ENCODE peak calls at places on chromosomes 13 and 19, in ten cellular contexts. C, O, U, F, X, B, L, S, V and W are unnamed samples.

GRCh38 chr13:109998808-109999528 is 212.6 kb upstream of the IRS2 start:
- DNase-seq in C (no peak), F (no peak), B (peak), X (peak), L (no peak), V (no peak), O (no peak), S (peak), U (no peak), W (no peak)

GRCh38 chr19:33293255-33294057 is 8.9 kb downstream of the CEBPA start:
- DNase-seq in C (no peak), O (no peak), X (peak), V (no peak), L (no peak), F (no peak), S (peak), B (peak), U (peak), W (no peak)

GRCh38 chr19:43311256-43311655 is 41.9 kb upstream of the PSG9 start:
- DNase-seq in U (no peak), X (no peak), L (no peak), V (no peak), O (no peak), C (no peak), B (no peak), S (no peak), F (no peak), W (no peak)

GRCh38 chr13:106156468-106156867 is 379.0 kb downstream of the EFNB2 start:
- DNase-seq in U (no peak), V (no peak), O (no peak), S (peak), L (no peak), F (no peak), B (peak), X (peak), C (no peak), W (no peak)

GRCh38 chr13:50599927-50600326 is 243.6 kb downstream of the DLEU7 start:
- DNase-seq in X (no peak), O (no peak), U (no peak), F (no peak), V (no peak), S (no peak), C (no peak), B (no peak), L (no peak), W (no peak)

GRCh38 chr13:44575741-44576395 is at the start of gene TSC22D1:
- DNase-seq in B (peak), O (peak), S (peak), X (peak), F (peak), V (peak), U (peak), L (peak), C (peak), W (peak)

GRCh38 chr19:48806518-48806817 is 4.4 kb downstream of the BCAT2 start:
- DNase-seq in U (no peak), O (no peak), L (no peak), B (no peak), V (peak), C (peak), X (no peak), S (no peak), F (peak), W (no peak)

GRCh38 chr19:11881151-11881800 is 6.3 kb upstream of the ZNF69 start:
- DNase-seq in X (peak), B (peak), C (peak), U (peak), V (peak), S (peak), L (peak), F (peak), O (peak), W (peak)

GRCh38 chr13:94849254-94849653 is 136.9 kb upstream of the SOX21 start:
- DNase-seq in S (no peak), V (no peak), F (no peak), O (no peak), B (no peak), U (no peak), L (no peak), X (no peak), C (no peak), W (no peak)

GRCh38 chr19:13920940-13921744 is 15.1 kb downstream of the CC2D1A start:
- DNase-seq in L (no peak), F (no peak), B (peak), X (peak), O (no peak), C (no peak), U (peak), S (peak), V (peak), W (no peak)

GRCh38 chr19:41306394-41306793 is 3.6 kb upstream of the CCDC97 start:
- DNase-seq in O (no peak), V (no peak), B (no peak), F (no peak), L (no peak), X (no peak), S (no peak), C (no peak), U (no peak), W (no peak)

GRCh38 chr19:2761876-2762782 is 20.9 kb downstream of the SGTA start:
- DNase-seq in S (no peak), B (no peak), O (no peak), U (no peak), L (no peak), C (no peak), F (no peak), X (no peak), V (no peak), W (no peak)

GRCh38 chr13:44406617-44407016 is 33.0 kb downstream of the SERP2 start:
- DNase-seq in U (no peak), S (no peak), L (no peak), X (no peak), V (no peak), F (no peak), C (no peak), B (no peak), O (no peak), W (no peak)

GRCh38 chr19:51354742-51355148 is 11.4 kb downstream of the ETFB start:
- DNase-seq in U (no peak), O (peak), X (no peak), C (no peak), S (no peak), B (peak), F (no peak), V (peak), L (no peak), W (peak)

GRCh38 chr19:35533822-35534521 is 716 bp downstream of the GAPDHS start:
- DNase-seq in F (peak), C (no peak), O (no peak), S (peak), U (no peak), X (peak), V (peak), L (no peak), B (peak), W (no peak)